ENCODE peak calls at places on chromosomes 6 and 20, in eight cellular contexts. N is astrocyte of the cerebellum, Y is neural progenitor cell, G is right lobe of liver, B is choroid plexus epithelial cell, P is GM12865, K is OCI-LY7, T is heart left ventricle. X is an unnamed sample.

GRCh38 chr6:169132361-169132895 is 121.2 kb downstream of the THBS2 start:
- DNase-seq in N (no peak), Y (no peak), G (no peak), B (no peak), P (no peak), K (no peak), T (no peak), X (no peak)

GRCh38 chr20:47591231-47591630 is 89.5 kb downstream of the NCOA3 start:
- DNase-seq in N (no peak), Y (no peak), G (no peak), B (no peak), P (no peak), K (no peak), T (no peak), X (no peak)

GRCh38 chr6:146887447-146888077 is 288.8 kb downstream of the ADGB start:
- DNase-seq in N (no peak), Y (no peak), G (no peak), B (peak; percentile 63), P (no peak), K (no peak), T (no peak), X (no peak)

GRCh38 chr6:54729716-54730115 is 116.9 kb upstream of the FAM83B start:
- DNase-seq in N (no peak), Y (no peak), G (no peak), B (no peak), P (no peak), K (no peak), T (no peak), X (no peak)

GRCh38 chr6:132736239-132736638 is 21.5 kb downstream of the VNN2 start:
- DNase-seq in N (no peak), Y (no peak), G (no peak), B (peak; percentile 55), P (no peak), K (no peak), T (no peak), X (no peak)

GRCh38 chr6:67884442-67884841 is 750.6 kb upstream of the ADGRB3 start:
- DNase-seq in N (no peak), Y (no peak), G (no peak), B (no peak), P (no peak), K (no peak), T (no peak), X (no peak)

GRCh38 chr6:137811912-137812553 is 55.0 kb upstream of the TNFAIP3 start:
- DNase-seq in N (no peak), Y (no peak), G (no peak), B (peak; percentile 54), P (no peak), K (no peak), T (no peak), X (no peak)

GRCh38 chr20:46021361-46022359 is 7.4 kb upstream of the SLC12A5 start:
- DNase-seq in N (no peak), Y (peak; percentile 96), G (no peak), B (no peak), P (peak; percentile 51), K (peak; percentile 92), T (no peak), X (no peak)

GRCh38 chr6:21771626-21772320 is 178.2 kb downstream of the SOX4 start:
- DNase-seq in N (no peak), Y (no peak), G (no peak), B (no peak), P (no peak), K (no peak), T (no peak), X (no peak)

GRCh38 chr6:5511924-5512323 is 250.6 kb downstream of the FARS2 start:
- DNase-seq in N (peak; percentile 91), Y (peak; percentile 50), G (no peak), B (peak; percentile 85), P (no peak), K (no peak), T (no peak), X (peak; percentile 70)

GRCh38 chr20:52948491-52948890 is 23.7 kb upstream of the TSHZ2 start:
- DNase-seq in N (no peak), Y (no peak), G (no peak), B (no peak), P (no peak), K (no peak), T (no peak), X (no peak)

GRCh38 chr6:47076422-47077344 is 34.6 kb upstream of the ADGRF1 start:
- DNase-seq in N (no peak), Y (no peak), G (no peak), B (peak; percentile 87), P (no peak), K (no peak), T (no peak), X (no peak)

DNA sequence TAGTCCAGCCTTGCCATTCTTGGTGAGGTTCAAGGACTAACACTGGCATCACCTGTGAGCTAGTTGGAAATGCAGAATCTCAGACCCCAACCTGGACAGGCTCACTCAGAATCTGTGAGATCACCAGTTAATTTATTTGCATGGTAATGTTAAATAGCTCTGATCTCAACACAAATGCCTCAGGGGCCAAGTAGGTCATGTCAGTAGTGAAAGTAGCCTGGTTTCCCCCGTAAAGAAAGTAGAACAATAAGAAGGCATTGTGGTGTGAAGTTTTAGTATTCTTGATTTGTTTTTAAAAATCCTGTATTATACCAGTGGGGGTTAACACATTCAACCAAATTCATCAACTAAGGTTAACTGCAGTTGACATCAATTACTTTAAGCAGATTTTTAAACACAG is 105.5 kb downstream of the PPP1R14C start:
- DNase-seq in N (no peak), Y (no peak), G (no peak), B (no peak), P (peak; percentile 10), K (no peak), T (no peak), X (no peak)
- TF ChIP-seq CTCF in N (no peak), Y (no peak), G (no peak), B (no peak), P (no peak), K (no peak), T (no peak), X (no peak)

GRCh38 chr6:30829639-30830250 is 54.6 kb upstream of the DDR1 start:
- DNase-seq in N (no peak), Y (peak; percentile 32), G (no peak), B (no peak), P (no peak), K (no peak), T (no peak), X (no peak)

GRCh38 chr6:30828027-30828962 is 56.0 kb upstream of the DDR1 start:
- DNase-seq in N (peak; percentile 76), Y (peak; percentile 85), G (peak; percentile 90), B (peak; percentile 93), P (peak; percentile 73), K (peak; percentile 77), T (peak; percentile 90), X (peak; percentile 69)

GRCh38 chr6:30830438-30830837 is 53.9 kb upstream of the DDR1 start:
- DNase-seq in N (no peak), Y (no peak), G (no peak), B (no peak), P (no peak), K (peak; percentile 43), T (no peak), X (no peak)

GRCh38 chr6:30826961-30827342 is 57.4 kb upstream of the DDR1 start:
- DNase-seq in N (no peak), Y (no peak), G (no peak), B (no peak), P (no peak), K (no peak), T (no peak), X (no peak)

GRCh38 chr6:30829016-30829415 is 55.3 kb upstream of the DDR1 start:
- DNase-seq in N (no peak), Y (no peak), G (no peak), B (no peak), P (no peak), K (no peak), T (no peak), X (no peak)
- H3K4me3 ChIP-seq in N (no peak overlapping the region), Y (no peak overlapping the region), G (no peak overlapping the region), B (no peak overlapping the region), P (no peak overlapping the region), K (no peak overlapping the region), T (no peak overlapping the region), X (no peak overlapping the region)

GRCh38 chr6:166101819-166102419 is 65.7 kb downstream of the TBXT start:
- DNase-seq in N (no peak), Y (no peak), G (no peak), B (no peak), P (no peak), K (no peak), T (no peak), X (no peak)

DNA sequence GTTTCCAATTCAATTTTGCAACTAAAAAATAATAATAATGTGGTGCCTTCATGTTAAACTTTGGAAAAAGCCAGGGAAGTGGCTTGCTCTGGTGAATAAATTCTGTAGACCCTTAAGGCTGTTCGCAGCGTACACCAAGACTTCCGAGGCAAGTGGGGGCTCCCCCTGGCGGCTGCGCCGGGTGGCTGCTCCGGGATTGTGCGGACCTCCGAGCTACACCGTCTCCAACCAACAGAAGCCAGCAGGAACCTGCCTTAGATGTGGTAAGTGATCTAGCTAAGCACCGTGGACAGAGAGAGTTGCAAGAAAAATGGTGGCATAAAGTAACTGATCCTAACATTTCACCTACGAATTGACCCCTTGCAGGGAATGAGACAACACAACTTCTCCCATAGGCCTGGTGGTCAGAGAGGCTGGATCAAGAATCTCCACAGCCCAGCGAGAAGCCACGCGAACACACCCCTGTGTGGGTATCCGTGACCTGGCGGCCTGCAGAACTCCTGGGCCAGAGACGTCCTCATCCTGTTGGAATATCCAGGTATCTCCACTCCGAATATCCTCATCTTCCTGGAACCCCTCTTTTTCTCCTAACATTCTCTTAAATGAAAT is 69.6 kb downstream of the TBXT start:
- DNase-seq in N (peak; percentile 73), Y (peak; percentile 81), G (peak; percentile 60), B (peak; percentile 92), P (peak; percentile 73), K (no peak), T (peak; percentile 51), X (no peak)
- TF ChIP-seq CTCF in N (peak; percentile 97), Y (peak; percentile 98), G (peak; percentile 90), B (peak; percentile 99), P (peak; percentile 92), K (peak; percentile 62), T (peak; percentile 86), X (peak; percentile 94)

DNA sequence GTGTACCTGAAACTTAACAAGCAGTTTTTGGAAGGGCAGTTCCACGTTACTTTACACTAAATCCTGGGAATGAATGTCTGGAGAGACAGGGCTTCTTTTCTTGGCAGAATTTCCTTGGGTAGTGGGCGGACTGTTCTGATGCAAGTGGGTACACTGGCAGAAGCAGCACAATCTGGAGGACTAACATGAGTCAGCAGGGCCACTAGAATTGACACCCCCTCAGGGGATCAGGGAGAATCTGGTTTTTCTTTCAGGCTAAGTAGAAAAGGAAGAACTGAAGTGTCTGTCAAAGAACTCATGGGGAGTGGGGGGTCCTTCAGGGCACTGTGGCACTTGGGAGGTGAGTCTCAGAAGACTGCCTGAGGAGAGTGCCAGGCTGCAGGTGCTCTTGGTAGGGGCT is 34.6 kb downstream of the PANK2 start:
- DNase-seq in N (no peak), Y (no peak), G (no peak), B (peak; percentile 41), P (no peak), K (no peak), T (no peak), X (no peak)
- H3K4me3 ChIP-seq in N (no peak overlapping the region), Y (no peak overlapping the region), G (no peak overlapping the region), B (no peak overlapping the region), P (no peak overlapping the region), K (no peak overlapping the region), T (no peak overlapping the region), X (no peak overlapping the region)

X was measured in BJ.